ENCODE peak calls at places on chromosomes 13 and 19, in seven cellular contexts. U is stimulated activated CD4-positive, alpha-beta T cell treated with anti-CD3 and anti-CD28 coated beads, Interleukin-1b, Interleukin-23, amount 100 ng/mL, for 24 hours; Y is heart left ventricle; P is NCI-H345; S is left ventricle myocardium inferior; Q is activated T-cell treated with anti-CD3 and anti-CD28 coated beads for 1 hour; T is NCI-H1694 treated with DMSO at 0.1 percent for 48 hours. N is an unnamed sample.
A peak's percentile ranks its signal among the peaks of the same experiment; 100 is the strongest.

GRCh38 chr19:4534836-4535658 is at the start of gene PLIN5:
- DNase-seq in Y (peak; percentile 79), P (peak; percentile 76), S (peak; percentile 81), Q (peak; percentile 19), T (peak; percentile 39), U (no peak), N (no peak)

GRCh38 chr13:31587696-31588266 is 151.5 kb upstream of the RXFP2 start:
- DNase-seq in S (no peak), Y (no peak), U (no peak), Q (no peak), P (no peak), T (no peak), N (no peak)

GRCh38 chr13:70523622-70524021 is 415.4 kb upstream of the KLHL1 start:
- DNase-seq in U (no peak), Y (no peak), Q (no peak), T (no peak), P (no peak), S (no peak), N (no peak)

GRCh38 chr13:46373623-46374022 is 13.4 kb downstream of the RUBCNL start:
- DNase-seq in P (no peak), Q (no peak), Y (no peak), U (no peak), S (no peak), T (no peak), N (no peak)

GRCh38 chr19:7679017-7679720 is 1.5 kb upstream of the TRAPPC5 start:
- DNase-seq in U (peak; percentile 32), P (peak; percentile 49), Y (no peak), S (no peak), T (peak; percentile 9), Q (peak; percentile 53), N (peak; percentile 77)

GRCh38 chr19:19602713-19603320 is 15.7 kb downstream of the PBX4 start:
- DNase-seq in P (no peak), Y (no peak), Q (no peak), T (no peak), U (no peak), S (no peak), N (no peak)

GRCh38 chr13:100707818-100708740 is 33.5 kb upstream of the TMTC4 start:
- DNase-seq in S (no peak), Y (no peak), Q (no peak), U (no peak), P (no peak), T (no peak), N (no peak)

GRCh38 chr19:1393841-1394240 is 7.5 kb downstream of the GAMT start:
- DNase-seq in T (no peak), P (no peak), Q (no peak), S (no peak), U (no peak), Y (no peak), N (no peak)

GRCh38 chr19:16397791-16398529 is 73.3 kb downstream of the KLF2 start:
- DNase-seq in P (no peak), Q (no peak), T (no peak), S (no peak), Y (no peak), U (no peak), N (no peak)

GRCh38 chr13:94822356-94822755 is 110.0 kb upstream of the SOX21 start:
- DNase-seq in P (peak; percentile 18), U (no peak), Y (no peak), T (no peak), S (no peak), Q (no peak), N (no peak)

GRCh38 chr13:112908342-112908741 is 60.7 kb upstream of the MCF2L start:
- DNase-seq in Q (no peak), T (no peak), P (no peak), Y (no peak), U (no peak), S (no peak), N (no peak)